ENCODE peak calls at places on chromosome 19, in five cellular contexts. F is CD4-positive, CD25-positive, alpha-beta regulatory T cell; D is BE2C; B is CD8-positive, alpha-beta memory T cell; K is left ventricle myocardium inferior. G is an unnamed sample.
A peak's percentile ranks its signal among the peaks of the same experiment; 100 is the strongest.

GRCh38 chr19:750640-751423 is at the start of gene MISP:
- DNase-seq in D (no peak), F (no peak), K (no peak), B (no peak), G (peak; percentile 98)

GRCh38 chr19:16476401-16476800 is 4.6 kb upstream of the EPS15L1 start:
- DNase-seq in B (no peak), D (no peak), K (no peak), F (no peak), G (no peak)

GRCh38 chr19:35592226-35592625 is 6.3 kb downstream of the PMIS2 start:
- DNase-seq in B (peak; percentile 11), K (no peak), D (no peak), F (peak; percentile 26), G (peak; percentile 36)

GRCh38 chr19:48635966-48636858 is 967 bp downstream of the DBP start:
- DNase-seq in D (no peak), K (no peak), B (no peak), F (peak; percentile 30), G (peak; percentile 48)

GRCh38 chr19:993831-994393 is 6.3 kb upstream of the GRIN3B start:
- DNase-seq in F (no peak), K (no peak), D (no peak), B (no peak), G (no peak)

GRCh38 chr19:18418034-18418724 is 1.0 kb upstream of the SSBP4 start:
- DNase-seq in K (no peak), F (no peak), B (no peak), D (no peak), G (no peak)

GRCh38 chr19:13262450-13262849 is 112.2 kb downstream of the IER2 start:
- DNase-seq in B (peak; percentile 38), D (no peak), F (peak; percentile 52), K (no peak), G (peak; percentile 70)

GRCh38 chr19:43616306-43616705 is 3.1 kb downstream of the ZNF428 start:
- DNase-seq in D (no peak), B (no peak), K (no peak), F (no peak), G (no peak)

GRCh38 chr19:51784922-51785690 is 9.9 kb upstream of the FPR3 start:
- DNase-seq in K (peak; percentile 63), B (no peak), F (no peak), D (no peak), G (no peak)

GRCh38 chr19:48391100-48392005 is at the start of gene KDELR1:
- DNase-seq in D (peak; percentile 80), B (peak; percentile 71), F (peak; percentile 67), K (peak; percentile 75), G (peak; percentile 82)

GRCh38 chr19:17972230-17972629 is 5.3 kb downstream of the KCNN1 start:
- DNase-seq in B (no peak), F (no peak), K (no peak), D (no peak), G (no peak)

GRCh38 chr19:56066152-56067023 is 54.7 kb downstream of the ZNF787 start:
- DNase-seq in F (peak; percentile 53), K (peak; percentile 61), D (peak; percentile 77), B (peak; percentile 54), G (peak; percentile 62)

GRCh38 chr19:7789447-7789846 is 26.4 kb downstream of the CLEC4M start:
- DNase-seq in F (peak; percentile 33), B (no peak), D (no peak), K (no peak), G (no peak)

GRCh38 chr19:56156768-56157167 is 15.7 kb downstream of the ZNF444 start:
- DNase-seq in B (no peak), D (no peak), K (peak; percentile 38), F (no peak), G (no peak)

GRCh38 chr19:20612711-20613316 is 47.2 kb upstream of the ZNF737 start:
- DNase-seq in B (no peak), D (no peak), K (no peak), F (no peak), G (no peak)

GRCh38 chr19:54399189-54399588 is 16.1 kb upstream of the TTYH1 start:
- DNase-seq in B (no peak), F (no peak), D (no peak), K (no peak), G (no peak)

GRCh38 chr19:47700934-47701716 is 12.1 kb upstream of the EHD2 start:
- DNase-seq in B (no peak), K (no peak), D (no peak), F (no peak), G (no peak)

GRCh38 chr19:4089400-4089908 is 22.8 kb upstream of the ZBTB7A start:
- DNase-seq in D (no peak), B (peak; percentile 70), F (peak; percentile 30), K (no peak), G (no peak)

GRCh38 chr19:43229315-43229714 is 23.9 kb upstream of the PSG4 start:
- DNase-seq in K (no peak), B (no peak), D (no peak), F (no peak), G (no peak)

GRCh38 chr19:13008926-13009787 is 13.9 kb downstream of the NFIX start:
- DNase-seq in B (no peak), K (no peak), F (no peak), D (no peak), G (no peak)

GRCh38 chr19:49692102-49692599 is 1.2 kb downstream of the CPT1C start:
- DNase-seq in B (no peak), K (no peak), F (no peak), D (no peak), G (no peak)

GRCh38 chr19:46023311-46023779 is 492 bp upstream of the PGLYRP1 start:
- DNase-seq in D (no peak), F (no peak), K (no peak), B (no peak), G (no peak)

GRCh38 chr19:46020819-46021125 is 2.1 kb downstream of the PGLYRP1 start:
- DNase-seq in K (no peak), D (no peak), B (no peak), F (no peak), G (no peak)

GRCh38 chr19:46021531-46022041 is 1.3 kb downstream of the PGLYRP1 start:
- DNase-seq in F (no peak), B (no peak), K (no peak), D (no peak), G (no peak)

GRCh38 chr19:46022061-46022430 is 807 bp downstream of the PGLYRP1 start:
- DNase-seq in K (no peak), F (no peak), D (no peak), B (no peak), G (no peak)

DNA sequence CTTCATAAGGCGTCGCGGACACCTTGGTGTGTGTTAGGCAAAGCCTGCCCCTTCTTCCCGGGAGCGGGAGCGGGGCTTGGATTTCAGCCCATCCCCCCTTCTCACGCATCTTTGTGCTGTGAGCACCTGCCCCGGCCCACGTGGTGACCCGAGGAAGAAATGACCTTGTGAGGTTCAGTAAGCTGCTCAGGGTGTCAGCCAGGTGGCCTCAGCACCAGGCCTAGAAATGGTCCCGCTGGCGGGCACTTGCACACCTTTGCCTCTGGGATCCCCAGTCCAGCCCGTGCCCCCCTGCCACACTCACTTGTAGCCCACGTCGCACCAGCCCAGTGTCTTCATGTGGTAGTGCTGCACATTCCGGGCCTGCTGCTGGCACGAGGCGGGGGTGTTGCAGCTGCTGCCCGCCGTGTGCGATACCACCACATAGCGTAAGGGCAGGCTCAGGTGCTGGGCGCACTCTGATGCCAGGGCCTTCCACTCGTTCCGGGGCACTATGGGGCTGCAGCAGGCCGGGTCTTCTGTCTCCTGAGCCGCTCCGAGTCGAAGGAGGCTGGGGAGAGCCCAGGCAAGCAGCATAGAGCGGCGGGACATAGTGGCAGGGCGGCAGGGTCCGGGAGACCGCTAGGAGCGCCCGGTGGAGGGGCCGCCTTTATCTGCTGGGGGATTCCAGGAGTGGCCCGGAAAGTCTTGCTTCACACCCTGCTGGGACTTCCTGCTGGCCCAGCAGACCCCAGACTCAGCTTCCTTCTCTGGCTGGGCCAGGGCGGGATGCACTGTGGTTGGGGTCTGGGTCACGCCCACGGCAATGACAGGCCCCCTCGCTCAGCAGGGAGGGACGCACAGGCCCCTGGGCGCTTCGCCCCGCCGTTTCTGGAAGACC is at the start of gene PGLYRP1:
- DNase-seq in K (no peak), F (no peak), D (no peak), B (no peak), G (no peak)
- H3K4me3 ChIP-seq in K (no peak within 1 kb of the TSS), F (no peak within 1 kb of the TSS), D (no peak within 1 kb of the TSS), B (no peak within 1 kb of the TSS), G (no peak within 1 kb of the TSS)

GRCh38 chr19:39846176-39846677 is at the start of gene FBL:
- DNase-seq in D (peak; percentile 98), B (peak; percentile 94), K (peak; percentile 96), F (peak; percentile 96), G (peak; percentile 95)

GRCh38 chr19:39850892-39851291 is 4.7 kb upstream of the FBL start:
- DNase-seq in F (no peak), D (no peak), K (no peak), B (no peak), G (no peak)

GRCh38 chr19:39846678-39847486 is 703 bp upstream of the FBL start:
- DNase-seq in B (no peak), K (no peak), F (no peak), D (no peak), G (peak; percentile 50)

GRCh38 chr19:39847525-39847924 is 1.3 kb upstream of the FBL start:
- DNase-seq in B (no peak), K (no peak), F (no peak), D (no peak), G (no peak)

GRCh38 chr19:39848392-39848791 is 2.2 kb upstream of the FBL start:
- DNase-seq in D (no peak), K (no peak), F (no peak), B (no peak), G (no peak)
- H3K4me3 ChIP-seq in D (no peak overlapping the region), K (no peak overlapping the region), F (no peak overlapping the region), B (no peak overlapping the region), G (no peak overlapping the region)

DNA sequence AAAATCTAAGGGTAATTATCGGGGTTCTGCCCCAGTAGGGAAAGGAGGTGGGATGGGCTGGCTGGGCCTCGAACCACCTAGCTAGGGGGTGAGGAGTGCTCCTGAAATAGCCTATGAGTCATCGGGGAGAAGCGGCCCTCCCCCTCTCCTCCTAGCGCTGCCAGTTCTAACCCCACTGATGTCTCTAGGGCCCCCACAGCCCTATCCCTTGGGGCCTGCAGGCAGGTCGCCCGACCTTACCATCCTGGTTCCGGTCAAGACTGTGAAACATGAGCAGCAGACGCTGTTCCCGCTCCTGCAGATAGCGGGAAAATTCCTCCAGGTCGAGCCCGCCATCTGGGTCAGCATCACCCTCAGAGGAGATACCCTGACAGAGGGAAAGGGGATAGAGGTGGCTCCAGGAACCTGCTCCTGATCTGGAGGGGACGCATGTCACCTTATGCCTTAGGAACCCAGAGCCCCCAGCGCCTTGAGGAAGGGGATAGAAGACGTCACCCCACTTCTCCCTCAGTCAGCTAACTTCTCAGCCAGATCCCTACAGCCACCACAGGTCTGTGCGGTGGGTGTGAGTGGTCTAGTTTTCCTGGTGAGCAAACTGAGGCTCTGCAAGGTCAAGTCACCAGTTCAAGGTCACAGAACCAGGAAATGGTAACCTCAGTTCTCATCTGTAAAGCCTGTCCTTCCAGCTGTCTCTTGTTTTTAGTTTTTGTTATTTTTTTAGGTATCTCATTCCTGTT is 1.5 kb downstream of the SLC25A23 start:
- DNase-seq in D (no peak), K (no peak), F (no peak), B (no peak), G (no peak)
- H3K4me3 ChIP-seq in D (peak overlapping the region; percentile 74), K (peak overlapping the region; percentile 80), F (no peak overlapping the region), B (no peak overlapping the region), G (no peak overlapping the region)

DNA sequence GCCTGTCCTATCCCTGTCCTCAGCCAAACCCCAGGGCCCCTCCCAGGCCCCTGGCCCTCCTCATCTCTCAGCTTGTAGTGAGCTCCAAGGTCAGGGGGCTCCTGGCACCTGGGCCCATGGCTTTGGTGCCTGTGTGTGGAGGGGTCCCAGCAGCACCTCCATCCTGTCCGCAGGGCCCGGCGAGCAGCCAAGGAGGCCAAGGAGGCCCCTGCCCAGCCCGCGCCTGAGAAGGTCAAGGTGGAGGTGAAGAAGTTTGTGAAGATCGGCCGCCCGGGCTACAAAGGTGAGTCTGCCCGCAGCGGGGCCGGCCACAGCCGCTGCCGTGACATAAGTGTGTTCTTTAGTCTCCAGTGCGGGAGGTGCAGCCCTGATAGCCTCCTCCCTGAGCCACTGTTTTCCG is 3.9 kb upstream of the AMH start:
- DNase-seq in D (no peak), B (no peak), F (no peak), K (no peak), G (no peak)
- H3K4me3 ChIP-seq in D (no peak overlapping the region), B (no peak overlapping the region), F (no peak overlapping the region), K (no peak overlapping the region), G (no peak overlapping the region)